ENCODE peak calls at places on chromosomes 16 and 17, in nine cellular contexts. T is keratinocyte, H is astrocyte, M is fibroblast of lung, S is GM23248, F is GM23338, A is PC-9, I is HCT116, P is neural progenitor cell. C is an unnamed sample.

GRCh38 chr16:60929-61878 is 7.6 kb downstream of the SNRNP25 start:
- DNase-seq in T (no peak), H (no peak), F (peak), I (no peak), P (no peak), A (no peak), M (no peak), S (no peak), C (no peak)

GRCh38 chr16:47150067-47150466 is 6.3 kb upstream of the NETO2 start:
- DNase-seq in H (no peak), P (no peak), S (no peak), I (no peak), A (no peak), F (no peak), T (no peak), M (no peak), C (no peak)

GRCh38 chr16:31072540-31073072 is 1.4 kb downstream of the ZNF668 start:
- DNase-seq in I (no peak), A (peak), H (peak), P (peak), F (peak), M (peak), S (peak), T (no peak), C (peak)

GRCh38 chr16:24116989-24117388 is 139.1 kb upstream of the CACNG3 start:
- DNase-seq in H (no peak), F (no peak), I (no peak), S (no peak), M (no peak), P (no peak), A (no peak), T (no peak), C (no peak)

GRCh38 chr17:82446124-82446523 is 4.4 kb downstream of the CYBC1 start:
- DNase-seq in M (no peak), F (no peak), A (no peak), T (no peak), S (no peak), I (no peak), P (no peak), H (no peak), C (no peak)

GRCh38 chr17:77381185-77381700 is 240.5 kb downstream of the SEC14L1 start:
- DNase-seq in H (no peak), P (no peak), M (no peak), S (no peak), A (no peak), T (no peak), I (no peak), F (no peak), C (no peak)

GRCh38 chr17:13952252-13952721 is 117.0 kb upstream of the COX10 start:
- DNase-seq in F (no peak), M (peak), I (no peak), H (no peak), T (no peak), A (no peak), P (no peak), S (no peak), C (no peak)

GRCh38 chr17:29158096-29158495 is 22.1 kb downstream of the MYO18A start:
- DNase-seq in T (no peak), S (no peak), P (no peak), I (no peak), M (no peak), F (no peak), A (no peak), H (no peak), C (no peak)

GRCh38 chr17:15180121-15180561 is 85.0 kb downstream of the PMP22 start:
- DNase-seq in T (no peak), H (no peak), A (no peak), S (no peak), F (peak), P (no peak), I (no peak), M (no peak), C (no peak)

GRCh38 chr16:57985204-57986121 is 14.5 kb upstream of the CNGB1 start:
- DNase-seq in M (no peak), T (no peak), I (no peak), H (no peak), A (no peak), F (peak), S (no peak), P (peak), C (no peak)

GRCh38 chr17:74830861-74831260 is 28.8 kb downstream of the GRIN2C start:
- DNase-seq in M (no peak), F (no peak), P (no peak), I (no peak), S (no peak), T (no peak), A (no peak), H (no peak), C (no peak)
- TF ChIP-seq EZH2 in M (no peak), F (no peak), P (no peak), I (no peak), S (no peak), T (no peak), A (no peak), H (no peak), C (no peak)

DNA sequence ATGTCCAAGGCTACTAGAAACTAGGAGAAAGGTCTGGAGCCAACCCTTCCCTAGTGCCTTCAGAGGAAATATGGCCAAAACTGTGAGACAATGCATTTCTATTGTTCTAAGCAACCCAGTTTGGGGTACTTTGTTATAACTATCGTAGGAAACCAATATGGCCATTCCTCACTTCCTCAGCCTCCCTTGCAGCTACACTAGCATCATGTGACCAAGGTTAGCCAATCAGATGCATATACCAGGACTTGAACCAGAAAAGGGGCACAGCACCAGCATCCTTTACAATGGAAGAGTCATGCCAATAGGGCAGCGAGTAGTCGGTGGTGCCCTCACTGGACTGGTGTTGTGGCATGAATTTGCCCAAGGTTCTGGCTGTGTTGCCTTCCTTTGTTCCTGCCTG is 464.0 kb downstream of the TMEM114 start:
- DNase-seq in H (no peak), T (no peak), M (no peak), I (no peak), F (no peak), S (no peak), P (no peak), A (no peak), C (no peak)
- H2AFZ ChIP-seq in H (no peak), T (no peak), M (no peak), I (no peak), F (no peak), S (no peak), P (no peak), A (no peak), C (no peak)

DNA sequence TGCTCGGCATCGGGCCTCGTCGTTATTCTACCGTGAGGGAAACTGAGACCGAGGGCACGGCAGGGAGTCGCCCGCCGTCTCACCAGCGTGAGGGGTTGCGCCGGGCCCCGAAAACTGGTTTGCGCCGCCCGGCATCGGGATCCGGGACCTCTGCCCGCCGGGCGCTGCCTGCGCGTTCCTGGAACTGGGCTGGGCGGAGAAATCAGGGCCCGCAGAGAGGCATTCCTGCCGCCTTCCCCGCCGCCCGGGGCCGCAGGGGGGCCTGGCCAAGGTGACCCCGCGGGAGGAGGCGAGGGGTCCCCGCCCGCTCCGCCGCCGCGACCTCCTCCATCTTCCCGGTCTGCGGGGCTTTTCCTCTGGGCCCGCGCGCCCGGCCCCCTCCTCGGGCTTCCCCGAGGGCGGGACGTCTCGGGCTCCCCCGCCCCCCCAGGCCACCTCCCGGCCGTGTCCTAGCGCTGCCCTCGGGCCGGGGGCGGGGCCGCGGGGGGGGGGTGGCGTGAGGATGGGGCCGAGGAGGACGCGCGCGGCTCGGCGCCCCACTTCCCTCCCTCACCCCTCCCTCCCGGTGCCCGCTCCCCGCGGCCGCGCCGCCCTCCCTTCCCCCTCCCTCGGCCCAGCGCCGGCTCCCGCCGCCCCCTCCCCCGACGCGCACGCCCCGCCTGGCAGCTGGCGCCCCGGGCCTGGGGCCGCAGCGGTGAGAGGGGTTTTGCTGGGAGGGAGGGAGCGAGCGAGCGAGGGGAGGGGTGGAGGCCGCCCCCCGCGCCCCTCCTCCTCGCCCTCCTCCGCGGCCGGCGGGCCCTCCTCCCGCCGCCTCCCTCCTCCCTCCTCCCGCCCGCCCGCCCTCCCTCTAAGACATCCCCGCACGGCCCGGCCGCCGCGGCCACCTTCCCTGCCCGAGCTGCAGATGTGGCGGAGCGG is at the start of gene GLIS2:
- DNase-seq in S (peak), I (peak), A (peak), F (peak), M (peak), T (no peak), H (peak), P (peak), C (peak)
- TF ChIP-seq EZH2 in S (no peak), I (no peak), A (no peak), F (no peak), M (no peak), T (no peak), H (no peak), P (peak), C (peak)

DNA sequence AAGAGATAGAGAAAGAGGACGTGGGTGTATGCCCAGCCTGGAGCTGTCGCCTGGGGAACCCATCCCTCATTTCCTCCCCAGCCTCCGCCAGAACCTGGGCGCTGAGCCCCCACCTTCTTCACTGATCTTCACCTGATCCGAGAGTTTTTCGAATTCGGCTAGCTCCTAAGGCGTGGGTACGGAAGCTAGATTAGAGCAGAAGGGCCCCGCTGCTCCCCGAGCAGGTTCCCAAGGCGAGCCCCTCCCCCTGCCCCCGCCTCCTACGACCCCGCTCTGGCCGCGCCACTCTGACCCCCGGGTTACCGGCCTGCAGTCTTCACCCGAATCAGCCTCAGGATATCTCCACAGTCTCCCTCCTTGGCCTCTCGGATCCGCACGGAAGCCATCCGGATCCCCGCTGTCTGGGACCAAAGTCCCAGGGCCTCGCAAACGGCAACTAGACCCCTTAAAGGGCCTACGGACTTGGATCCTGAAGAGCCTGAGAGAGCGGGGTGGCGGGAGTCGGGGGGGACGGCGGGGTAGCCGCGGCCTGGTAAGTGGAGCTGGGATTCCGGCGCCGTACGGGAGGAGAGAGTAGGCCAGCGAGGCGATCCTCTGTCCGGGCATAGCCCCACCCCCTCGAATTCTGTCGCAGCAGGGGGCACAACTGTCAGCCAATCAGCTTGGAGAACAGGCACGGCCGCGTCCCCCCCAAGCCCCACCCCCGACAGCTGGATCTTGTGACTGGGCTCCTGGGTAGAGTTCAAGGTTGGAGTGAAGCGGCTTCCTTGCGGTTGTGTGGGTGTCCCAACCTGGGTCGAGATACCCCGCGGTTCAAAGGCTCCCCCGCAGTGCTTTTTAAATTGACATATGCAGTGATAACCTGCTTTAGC is at the start of gene SAT2:
- DNase-seq in H (peak), I (peak), M (peak), F (peak), T (peak), S (peak), P (peak), A (peak), C (peak)
- H2AFZ ChIP-seq in H (peak), I (no peak), M (peak), F (peak), T (peak), S (peak), P (peak), A (peak), C (peak)

GRCh38 chr17:36943250-36944220 is 5.2 kb upstream of the AATF start:
- DNase-seq in P (peak), A (no peak), T (no peak), I (no peak), S (no peak), M (no peak), H (no peak), F (peak), C (no peak)
- TF ChIP-seq EZH2 in P (peak), A (no peak), T (peak), I (no peak), S (peak), M (peak), H (no peak), F (peak), C (no peak)

DNA sequence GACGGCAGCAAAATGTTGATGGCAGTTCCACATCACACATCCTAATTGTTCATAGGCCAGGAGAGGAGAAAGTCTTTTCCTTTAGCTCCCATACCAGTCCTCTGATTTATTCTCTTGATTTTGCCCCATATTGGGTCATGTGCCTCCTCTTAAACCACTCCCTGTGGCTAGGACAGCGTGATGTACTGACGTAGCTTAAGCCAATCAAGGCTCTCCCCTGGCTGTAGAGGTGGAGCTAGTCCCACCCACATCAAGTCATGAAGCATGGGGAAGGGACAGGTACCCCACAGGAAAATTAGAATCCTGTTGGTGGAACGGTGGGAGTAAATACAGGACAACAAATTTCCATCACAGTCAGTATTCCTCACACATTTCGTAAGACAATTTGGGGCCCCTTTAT is 178.8 kb downstream of the IRX3 start:
- DNase-seq in P (no peak), I (no peak), F (no peak), H (no peak), A (no peak), M (no peak), T (no peak), S (no peak), C (no peak)
- H2AFZ ChIP-seq in P (no peak), I (no peak), F (no peak), H (no peak), A (no peak), M (no peak), T (no peak), S (no peak), C (no peak)

DNA sequence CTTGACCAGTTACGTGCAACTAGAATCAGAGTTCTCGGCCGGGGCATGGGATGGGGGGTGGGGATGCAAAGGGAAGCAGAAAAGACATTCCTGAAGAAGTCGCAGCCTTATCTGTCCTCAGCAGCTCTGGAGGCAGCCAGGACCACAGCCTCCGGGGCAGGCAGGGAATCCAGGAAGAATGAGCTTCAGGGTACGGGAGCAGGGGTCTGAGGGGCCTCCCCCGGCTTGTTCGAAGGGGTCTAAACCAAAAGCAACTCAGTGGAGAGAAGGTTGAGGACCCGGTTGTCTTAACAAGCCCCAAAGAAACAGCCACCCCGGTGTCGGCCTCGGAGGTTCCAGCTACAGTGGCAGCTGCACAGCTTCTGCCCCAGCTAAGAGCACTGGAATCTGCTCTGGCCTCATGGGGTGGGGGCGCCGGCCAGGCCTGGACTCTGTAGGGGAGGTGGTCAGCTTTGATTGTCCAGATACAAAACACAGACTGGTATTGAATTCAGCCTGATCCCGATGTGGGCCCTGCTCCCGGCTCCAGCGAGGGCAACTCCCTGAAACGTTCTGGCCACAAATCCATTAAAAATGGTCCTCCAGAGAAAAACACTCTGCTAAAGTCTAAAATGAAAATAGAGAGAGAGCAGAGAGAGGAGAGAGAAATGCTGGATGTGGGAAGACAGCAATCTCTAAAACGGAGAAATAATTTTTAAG is 7.7 kb downstream of the HOXB4 start:
- DNase-seq in T (no peak), M (peak), P (no peak), I (no peak), F (no peak), A (no peak), H (no peak), S (peak), C (no peak)
- TF ChIP-seq EZH2 in T (peak), M (no peak), P (peak), I (no peak), F (peak), A (no peak), H (peak), S (no peak), C (no peak)

DNA sequence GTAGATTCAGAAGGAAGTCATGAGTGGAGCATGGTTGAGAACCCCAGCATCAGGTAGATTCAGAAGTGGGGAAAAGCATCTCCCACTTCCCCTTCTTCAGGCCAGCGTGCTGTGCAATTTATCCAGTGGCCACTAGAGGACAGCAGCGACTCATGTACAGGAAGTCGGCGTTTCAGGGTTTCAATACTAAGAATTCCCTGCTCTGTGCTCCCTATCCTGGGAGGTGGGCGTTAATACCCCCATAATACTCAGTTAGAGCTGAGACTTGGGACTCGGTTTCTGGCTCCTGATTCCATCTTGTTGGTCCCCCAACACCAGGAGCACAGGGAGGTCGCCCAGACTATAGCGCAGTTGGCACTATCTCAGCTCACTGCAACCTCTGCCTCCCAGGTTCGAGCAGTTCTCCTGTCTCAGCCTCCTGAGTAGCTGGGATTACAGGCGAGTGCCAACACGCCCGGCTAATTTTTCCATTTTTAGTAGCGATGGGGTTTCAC is 75.3 kb upstream of the AMZ2 start:
- DNase-seq in I (peak), H (peak), A (peak), T (peak), S (peak), F (peak), M (peak), P (peak), C (peak)
- H2AFZ ChIP-seq in I (peak), H (peak), A (no peak), T (no peak), S (peak), F (no peak), M (no peak), P (no peak), C (no peak)

C was measured in MM.1S.